ENCODE peak calls at places on chromosomes 1 and 21, in seven cellular contexts. Z, Y, F, R, A, G and K are unnamed samples.

GRCh38 chr1:109793486-109794318 is 30.0 kb upstream of the EPS8L3 start:
- DNase-seq in Z (no peak), R (peak), Y (no peak), G (peak), A (no peak), F (no peak), K (no peak)

GRCh38 chr1:66439028-66439427 is 94.9 kb upstream of the SGIP1 start:
- DNase-seq in R (peak), Z (no peak), A (no peak), F (no peak), Y (no peak), G (peak), K (peak)

GRCh38 chr1:68198752-68199151 is 33.6 kb downstream of the WLS start:
- DNase-seq in A (no peak), F (no peak), R (no peak), Z (no peak), G (no peak), Y (no peak), K (no peak)

GRCh38 chr21:28207776-28208175 is 784.9 kb downstream of the LTN1 start:
- DNase-seq in R (no peak), F (no peak), Y (no peak), Z (no peak), A (no peak), G (no peak), K (no peak)

GRCh38 chr1:231272880-231273279 is 31.9 kb downstream of the GNPAT start:
- DNase-seq in A (no peak), G (no peak), Y (no peak), Z (no peak), F (no peak), R (no peak), K (no peak)

GRCh38 chr21:28884481-28884880 is 108.2 kb downstream of the LTN1 start:
- DNase-seq in Z (no peak), R (peak), Y (no peak), G (peak), A (no peak), F (no peak), K (no peak)

GRCh38 chr1:218748071-218748470 is 402.9 kb downstream of the TGFB2 start:
- DNase-seq in R (no peak), G (no peak), Y (no peak), F (no peak), Z (no peak), A (no peak), K (no peak)

GRCh38 chr1:203888807-203889251 is 27.4 kb downstream of the SNRPE start:
- DNase-seq in R (no peak), Z (no peak), Y (no peak), G (no peak), F (no peak), A (no peak), K (no peak)

GRCh38 chr1:159828916-159829634 is 2.4 kb downstream of the SLAMF8 start:
- DNase-seq in A (no peak), Y (no peak), F (peak), G (peak), Z (peak), R (peak), K (peak)

GRCh38 chr1:50447961-50448360 is 24.7 kb upstream of the DMRTA2 start:
- DNase-seq in Y (no peak), Z (no peak), R (no peak), A (no peak), F (no peak), G (no peak), K (no peak)

GRCh38 chr1:29417558-29417858 is 181.2 kb downstream of the PTPRU start:
- DNase-seq in R (no peak), F (no peak), A (no peak), G (no peak), Z (no peak), Y (no peak), K (no peak)

GRCh38 chr21:34072145-34073031 is 990 bp upstream of the MRPS6 start:
- DNase-seq in Z (peak), A (no peak), Y (no peak), G (no peak), R (no peak), F (no peak), K (peak)

GRCh38 chr21:34071683-34072082 is 1.7 kb upstream of the MRPS6 start:
- DNase-seq in Z (no peak), G (no peak), R (no peak), A (no peak), F (no peak), Y (no peak), K (no peak)

GRCh38 chr21:34074283-34075098 is 1.1 kb downstream of the MRPS6 start:
- DNase-seq in F (peak), Z (no peak), R (no peak), G (no peak), A (no peak), Y (no peak), K (no peak)

GRCh38 chr21:34073749-34074282 is 438 bp downstream of the MRPS6 start:
- DNase-seq in A (no peak), Z (no peak), Y (no peak), G (peak), F (peak), R (peak), K (no peak)

GRCh38 chr21:34073032-34073748 is at the start of the genes MRPS6 and SLC5A3:
- DNase-seq in R (peak), A (peak), Y (peak), F (peak), G (peak), Z (peak), K (peak)
- TF ChIP-seq CTCF in R (no peak), A (no peak), Y (peak), F (no peak), G (no peak), Z (no peak), K (no peak)

GRCh38 chr1:155070721-155071556 is 7.4 kb downstream of the EFNA4 start:
- DNase-seq in G (peak), F (peak), Y (peak), R (peak), A (peak), Z (peak), K (peak)
- TF ChIP-seq CTCF in G (no peak), F (peak), Y (peak), R (no peak), A (peak), Z (peak), K (peak)

GRCh38 chr21:45454081-45454923 is 49.3 kb downstream of the COL18A1 start:
- DNase-seq in A (no peak), Z (no peak), F (no peak), G (no peak), R (no peak), Y (no peak), K (no peak)
- TF ChIP-seq CTCF in A (no peak), Z (no peak), F (no peak), G (no peak), R (no peak), Y (no peak), K (no peak)

GRCh38 chr21:34202553-34203332 is 129.4 kb downstream of the MRPS6 start:
- DNase-seq in F (peak), Y (peak), A (no peak), R (peak), Z (no peak), G (peak), K (no peak)

GRCh38 chr21:34204021-34204420 is 130.6 kb downstream of the MRPS6 start:
- DNase-seq in R (no peak), F (no peak), Y (no peak), Z (no peak), A (no peak), G (no peak), K (no peak)

GRCh38 chr21:34201441-34201838 is 128.1 kb downstream of the MRPS6 start:
- DNase-seq in G (peak), A (no peak), F (peak), Y (no peak), R (no peak), Z (no peak), K (no peak)

GRCh38 chr21:34205811-34206635 is 132.6 kb downstream of the MRPS6 start:
- DNase-seq in A (no peak), Y (no peak), R (no peak), F (no peak), G (peak), Z (no peak), K (no peak)

GRCh38 chr21:34204481-34205439 is 131.4 kb downstream of the MRPS6 start:
- DNase-seq in F (no peak), A (no peak), Y (no peak), R (no peak), Z (no peak), G (no peak), K (no peak)
- TF ChIP-seq CTCF in F (no peak), A (no peak), Y (no peak), R (no peak), Z (no peak), G (no peak), K (no peak)

GRCh38 chr1:200634449-200635122 is 14.0 kb upstream of the KIF14 start:
- DNase-seq in R (no peak), A (no peak), Y (no peak), Z (no peak), G (no peak), F (no peak), K (no peak)
- TF ChIP-seq CTCF in R (no peak), A (no peak), Y (no peak), Z (no peak), G (peak), F (no peak), K (no peak)